ENCODE peak calls at places on chromosomes 4 and X, in four cellular contexts. H, K, X and P are unnamed samples.

GRCh38 chrX:153414838-153415552 is 3.7 kb downstream of the ZFP92 start:
- DNase-seq in H (no peak), K (no peak), X (no peak), P (no peak)

GRCh38 chrX:47264507-47265173 is 31.8 kb downstream of the USP11 start:
- DNase-seq in H (peak; percentile 38), K (peak; percentile 11), X (no peak), P (no peak)

GRCh38 chr4:184906480-184907097 is 80.8 kb upstream of the ACSL1 start:
- DNase-seq in H (no peak), K (no peak), X (no peak), P (no peak)

GRCh38 chrX:67718926-67719325 is 175.1 kb downstream of the AR start:
- DNase-seq in H (no peak), K (no peak), X (no peak), P (no peak)

GRCh38 chr4:86976801-86977485 is 42.1 kb downstream of the AFF1 start:
- DNase-seq in H (no peak), K (no peak), X (no peak), P (no peak)

GRCh38 chr4:2366252-2367192 is 51.9 kb downstream of the ZFYVE28 start:
- DNase-seq in H (no peak), K (no peak), X (no peak), P (no peak)

GRCh38 chr4:69759189-69759604 is 1.2 kb downstream of the SULT1B1 start:
- DNase-seq in H (no peak), K (no peak), X (no peak), P (no peak)

GRCh38 chrX:30657542-30658238 is 4.5 kb downstream of the GK start:
- DNase-seq in H (no peak), K (no peak), X (no peak), P (no peak)

GRCh38 chr4:108772402-108772801 is 9.5 kb upstream of the ETNPPL start:
- DNase-seq in H (no peak), K (no peak), X (no peak), P (no peak)

GRCh38 chr4:4254666-4255065 is 6.6 kb upstream of the TMEM128 start:
- DNase-seq in H (peak; percentile 34), K (no peak), X (no peak), P (no peak)

GRCh38 chrX:74232859-74233258 is 71.1 kb upstream of the ZCCHC13 start:
- DNase-seq in H (peak; percentile 27), K (no peak), X (no peak), P (peak; percentile 43)

GRCh38 chr4:24070117-24070516 is 180.3 kb upstream of the PPARGC1A start:
- DNase-seq in H (peak; percentile 1), K (no peak), X (no peak), P (no peak)

GRCh38 chr4:37904824-37905223 is 13.9 kb downstream of the TBC1D1 start:
- DNase-seq in H (no peak), K (no peak), X (no peak), P (no peak)

GRCh38 chr4:173253561-173253960 is 80.6 kb downstream of the HMGB2 start:
- DNase-seq in H (no peak), K (no peak), X (no peak), P (no peak)

GRCh38 chrX:48472851-48473717 is 2.9 kb upstream of the FTSJ1 start:
- DNase-seq in H (no peak), K (no peak), X (no peak), P (no peak)

GRCh38 chr4:1241936-1242505 is 6.9 kb downstream of the CTBP1 start:
- DNase-seq in H (no peak), K (no peak), X (no peak), P (no peak)
- TF ChIP-seq TARDBP in H (no peak), K (no peak), X (no peak), P (no peak)

DNA sequence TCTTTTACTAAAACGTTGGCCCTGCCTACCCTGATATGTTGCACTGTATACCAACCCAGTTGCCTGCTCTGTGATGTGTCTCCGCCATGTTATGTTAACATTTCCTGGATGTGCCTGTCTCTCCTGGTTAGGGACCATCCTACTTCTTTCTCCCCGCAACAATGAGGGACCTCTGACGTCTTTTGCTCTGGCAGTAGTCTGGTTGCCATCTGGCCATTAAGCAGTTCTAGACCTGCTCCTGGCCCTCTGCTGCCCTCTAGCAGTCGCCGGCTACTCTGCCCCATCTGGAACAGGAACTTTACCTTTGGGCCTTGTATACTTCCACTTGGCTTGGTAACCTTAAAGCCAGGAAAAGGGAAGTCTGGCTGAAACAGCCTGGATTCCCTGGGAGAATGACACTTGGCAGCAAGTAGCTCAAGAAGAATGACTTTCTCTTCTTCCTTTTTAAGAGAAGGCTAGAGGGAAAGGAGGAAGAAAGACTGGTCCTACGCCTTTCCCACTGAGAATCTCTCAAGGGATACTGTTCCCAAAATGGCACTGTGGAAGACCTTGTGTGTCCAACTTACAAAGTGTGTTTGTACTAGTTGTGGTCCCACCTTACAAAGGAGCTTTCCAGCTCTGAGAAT is 63.5 kb downstream of the GPC3 start:
- DNase-seq in H (peak; percentile 19), K (peak; percentile 23), X (no peak), P (peak; percentile 81)
- TF ChIP-seq BHLHE40 in H (no peak), K (no peak), X (no peak), P (no peak)

GRCh38 chrX:106481341-106481740 is 130.4 kb upstream of the RADX start:
- DNase-seq in H (peak; percentile 50), K (peak; percentile 11), X (peak; percentile 15), P (peak; percentile 69)

GRCh38 chrX:106479920-106480319 is 131.9 kb upstream of the RADX start:
- DNase-seq in H (no peak), K (no peak), X (no peak), P (no peak)

DNA sequence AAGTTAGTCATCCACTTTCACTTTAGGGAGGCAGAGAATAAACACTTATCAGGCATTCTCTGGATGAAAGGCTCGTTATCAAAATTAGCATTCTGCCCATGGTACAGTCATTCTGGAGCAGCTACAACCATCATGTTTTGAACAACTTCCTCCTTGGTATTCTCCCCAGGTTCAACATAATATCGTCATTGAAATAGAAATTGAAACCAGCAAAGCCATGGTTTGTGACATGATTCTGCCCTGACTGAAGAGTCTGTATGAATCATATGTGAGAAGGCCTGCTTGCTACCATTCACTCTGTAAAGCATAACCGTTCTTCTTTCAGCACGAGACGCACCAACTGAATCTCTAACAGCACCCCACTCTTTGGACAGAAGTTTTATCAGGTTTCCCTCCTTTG is 127.5 kb upstream of the RADX start:
- DNase-seq in H (no peak), K (no peak), X (peak; percentile 64), P (no peak)
- TF ChIP-seq FOXK2 in H (no peak), K (no peak), X (no peak), P (no peak)

GRCh38 chr4:114005569-114006442 is 26.4 kb upstream of the ARSJ start:
- DNase-seq in H (no peak), K (no peak), X (no peak), P (no peak)
- TF ChIP-seq TARDBP in H (no peak), K (no peak), X (no peak), P (no peak)

GRCh38 chrX:78388663-78389062 is 61.3 kb upstream of the CYSLTR1 start:
- DNase-seq in H (no peak), K (no peak), X (no peak), P (no peak)
- TF ChIP-seq BHLHE40 in H (no peak), K (no peak), X (no peak), P (no peak)

DNA sequence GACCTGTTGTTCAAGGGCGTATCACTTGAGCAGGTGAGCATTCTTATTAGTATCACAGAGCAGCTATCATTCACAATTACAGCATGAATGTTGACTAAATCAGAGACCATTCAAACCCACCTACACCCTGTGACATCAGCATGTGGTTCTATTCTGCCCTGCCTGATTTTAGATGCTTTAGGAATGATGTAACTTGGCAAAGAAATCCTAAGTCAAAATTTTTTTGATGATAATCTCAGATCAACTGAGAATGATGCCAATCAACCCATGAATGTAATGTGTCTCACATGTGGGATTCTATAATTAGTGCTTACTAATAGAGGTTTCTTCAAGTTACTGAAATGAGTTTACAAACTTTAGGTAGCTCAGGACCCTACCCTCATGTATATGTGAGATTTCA is 13.4 kb upstream of the CHIC2 start:
- DNase-seq in H (no peak), K (no peak), X (no peak), P (no peak)
- TF ChIP-seq FOXK2 in H (no peak), K (no peak), X (no peak), P (no peak)

DNA sequence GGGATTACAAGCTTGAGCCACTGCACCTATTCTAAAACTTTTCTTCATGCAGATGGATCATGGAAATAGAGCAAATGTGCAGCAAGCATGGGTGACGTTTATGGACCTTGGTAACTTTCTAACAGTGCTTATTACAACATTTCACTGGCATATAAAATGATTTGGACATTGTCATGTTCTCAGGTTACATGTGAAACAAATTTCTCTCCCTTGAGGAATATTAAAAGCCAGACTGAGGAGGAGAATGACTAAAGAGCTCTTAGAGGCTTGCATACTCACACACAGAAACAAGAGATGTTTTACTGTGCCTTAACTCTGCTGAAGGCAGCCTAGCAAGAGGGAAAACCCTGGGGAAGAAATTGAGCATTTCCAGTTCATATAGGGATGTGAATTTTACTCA is 38.6 kb upstream of the GPR101 start:
- DNase-seq in H (no peak), K (no peak), X (no peak), P (no peak)
- TF ChIP-seq TARDBP in H (no peak), K (no peak), X (no peak), P (no peak)

GRCh38 chr4:42523066-42523718 is 125.9 kb downstream of the SHISA3 start:
- DNase-seq in H (no peak), K (no peak), X (no peak), P (no peak)
- TF ChIP-seq BHLHE40 in H (no peak), K (no peak), X (no peak), P (no peak)

GRCh38 chr4:119025440-119025839 is 110.2 kb upstream of the MYOZ2 start:
- DNase-seq in H (no peak), K (no peak), X (no peak), P (no peak)
- TF ChIP-seq FOXK2 in H (no peak), K (no peak), X (no peak), P (no peak)

GRCh38 chr4:1015179-1015578 is 3.8 kb downstream of the FGFRL1 start:
- DNase-seq in H (no peak), K (no peak), X (no peak), P (no peak)
- TF ChIP-seq TARDBP in H (no peak), K (no peak), X (no peak), P (no peak)